ENCODE peak calls at places on chromosomes 16 and 17, in six cellular contexts. O, W, N, U, R and T are unnamed samples.
A peak's percentile ranks its signal among the peaks of the same experiment; 100 is the strongest.

GRCh38 chr16:4499196-4499555 is 23.0 kb downstream of the HMOX2 start:
- DNase-seq in O (no peak), W (no peak), N (no peak), U (no peak), R (no peak), T (no peak)

GRCh38 chr17:17117923-17118322 is 75.7 kb downstream of the MPRIP start:
- DNase-seq in O (no peak), W (no peak), N (no peak), U (no peak), R (no peak), T (no peak)

GRCh38 chr17:869067-869466 is 86.9 kb downstream of the MRM3 start:
- DNase-seq in O (no peak), W (peak; percentile 64), N (peak; percentile 55), U (peak; percentile 33), R (no peak), T (no peak)

GRCh38 chr17:59890720-59891119 is 2.0 kb downstream of the TUBD1 start:
- DNase-seq in O (peak; percentile 48), W (no peak), N (no peak), U (no peak), R (no peak), T (no peak)

GRCh38 chr17:78289004-78289403 is 57.6 kb downstream of the TMEM235 start:
- DNase-seq in O (no peak), W (no peak), N (no peak), U (no peak), R (no peak), T (no peak)

GRCh38 chr16:49524578-49525315 is 151.1 kb downstream of the C16orf78 start:
- DNase-seq in O (no peak), W (peak; percentile 50), N (no peak), U (no peak), R (peak; percentile 92), T (no peak)

GRCh38 chr16:50428116-50428515 is 59.3 kb upstream of the BRD7 start:
- DNase-seq in O (no peak), W (no peak), N (no peak), U (no peak), R (no peak), T (no peak)

GRCh38 chr16:31331141-31331764 is 23.7 kb upstream of the ITGAX start:
- DNase-seq in O (no peak), W (no peak), N (no peak), U (no peak), R (no peak), T (peak; percentile 61)

GRCh38 chr17:30378191-30378796 is 433 bp upstream of the CPD start:
- DNase-seq in O (no peak), W (peak; percentile 42), N (peak; percentile 38), U (peak; percentile 40), R (peak; percentile 58), T (peak; percentile 87)

GRCh38 chr17:13421581-13421980 is 180.1 kb downstream of the HS3ST3A1 start:
- DNase-seq in O (no peak), W (no peak), N (no peak), U (no peak), R (no peak), T (no peak)

GRCh38 chr17:64120159-64120558 is 9.8 kb downstream of the ERN1 start:
- DNase-seq in O (no peak), W (no peak), N (no peak), U (no peak), R (no peak), T (no peak)

GRCh38 chr17:64115043-64115698 is 14.8 kb downstream of the ERN1 start:
- DNase-seq in O (no peak), W (no peak), N (no peak), U (peak; percentile 60), R (no peak), T (peak; percentile 74)

GRCh38 chr17:64112978-64113377 is 17.0 kb downstream of the ERN1 start:
- DNase-seq in O (no peak), W (no peak), N (no peak), U (no peak), R (no peak), T (no peak)

GRCh38 chr17:64118452-64118979 is 11.4 kb downstream of the ERN1 start:
- DNase-seq in O (no peak), W (peak; percentile 43), N (peak; percentile 32), U (peak; percentile 77), R (no peak), T (peak; percentile 74)

DNA sequence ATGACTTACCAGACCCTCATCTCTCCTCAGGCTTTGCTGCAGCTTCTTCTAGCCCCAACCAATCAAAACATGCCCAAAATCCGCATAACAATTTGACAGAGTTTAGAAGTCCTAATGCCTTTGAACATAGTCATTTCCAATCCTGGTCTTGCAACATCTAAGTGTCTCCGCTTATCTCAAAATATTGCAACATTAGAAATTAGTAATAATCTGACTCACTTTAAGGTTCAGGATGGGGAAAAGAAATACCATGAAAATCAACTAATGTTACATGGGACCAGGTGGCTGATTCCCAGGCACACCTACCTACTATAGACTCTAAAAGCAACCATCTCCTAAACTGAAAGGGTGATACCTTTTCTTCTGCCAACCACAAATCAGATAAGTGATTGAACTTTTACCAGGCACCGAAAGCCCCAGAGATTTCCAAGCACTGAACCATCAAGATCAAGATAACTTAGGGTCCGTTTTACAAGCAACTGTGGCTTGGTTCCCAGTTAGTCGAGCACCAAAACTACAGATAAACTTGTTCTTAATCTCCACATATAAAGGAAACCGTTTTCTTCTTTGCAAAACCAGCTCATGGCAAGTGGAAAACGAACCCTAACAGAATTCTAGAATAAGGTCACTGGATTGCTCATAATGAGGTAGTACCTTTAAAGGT is 13.9 kb downstream of the ERN1 start:
- DNase-seq in O (peak; percentile 30), W (no peak), N (no peak), U (peak; percentile 65), R (no peak), T (no peak)
- H3K27ac ChIP-seq in O (peak overlapping the region; percentile 47), W (no peak overlapping the region), N (no peak overlapping the region), U (peak overlapping the region; percentile 77), R (no peak overlapping the region), T (peak overlapping the region; percentile 61)

GRCh38 chr17:77143306-77143705 is 2.5 kb downstream of the SEC14L1 start:
- DNase-seq in O (no peak), W (no peak), N (no peak), U (no peak), R (no peak), T (no peak)

GRCh38 chr17:77142689-77143088 is 1.9 kb downstream of the SEC14L1 start:
- DNase-seq in O (no peak), W (no peak), N (no peak), U (no peak), R (no peak), T (no peak)

GRCh38 chr17:77141846-77142449 is 1.2 kb downstream of the SEC14L1 start:
- DNase-seq in O (no peak), W (no peak), N (no peak), U (no peak), R (no peak), T (no peak)

GRCh38 chr17:77140878-77141767 is at the start of gene SEC14L1:
- DNase-seq in O (no peak), W (peak; percentile 65), N (peak; percentile 42), U (peak; percentile 49), R (peak; percentile 89), T (peak; percentile 46)

GRCh38 chr17:77140166-77140877 is 447 bp upstream of the SEC14L1 start:
- DNase-seq in O (peak; percentile 91), W (peak; percentile 98), N (peak; percentile 100), U (peak; percentile 100), R (peak; percentile 100), T (peak; percentile 100)
- TF ChIP-seq EP300 in O (no peak), W (peak; percentile 23), N (no peak), U (no peak), R (no peak), T (no peak)

GRCh38 chr16:75247249-75247648 is 4.2 kb downstream of the BCAR1 start:
- DNase-seq in O (no peak), W (peak; percentile 33), N (no peak), U (no peak), R (no peak), T (no peak)

GRCh38 chr16:75248142-75248535 is 3.3 kb downstream of the BCAR1 start:
- DNase-seq in O (no peak), W (no peak), N (peak; percentile 52), U (peak; percentile 68), R (no peak), T (no peak)

GRCh38 chr16:75244844-75245758 is 6.3 kb downstream of the BCAR1 start:
- DNase-seq in O (peak; percentile 67), W (peak; percentile 83), N (peak; percentile 74), U (peak; percentile 94), R (peak; percentile 82), T (peak; percentile 91)

GRCh38 chr16:75248536-75249380 is 2.7 kb downstream of the BCAR1 start:
- DNase-seq in O (no peak), W (peak; percentile 35), N (no peak), U (no peak), R (no peak), T (no peak)

DNA sequence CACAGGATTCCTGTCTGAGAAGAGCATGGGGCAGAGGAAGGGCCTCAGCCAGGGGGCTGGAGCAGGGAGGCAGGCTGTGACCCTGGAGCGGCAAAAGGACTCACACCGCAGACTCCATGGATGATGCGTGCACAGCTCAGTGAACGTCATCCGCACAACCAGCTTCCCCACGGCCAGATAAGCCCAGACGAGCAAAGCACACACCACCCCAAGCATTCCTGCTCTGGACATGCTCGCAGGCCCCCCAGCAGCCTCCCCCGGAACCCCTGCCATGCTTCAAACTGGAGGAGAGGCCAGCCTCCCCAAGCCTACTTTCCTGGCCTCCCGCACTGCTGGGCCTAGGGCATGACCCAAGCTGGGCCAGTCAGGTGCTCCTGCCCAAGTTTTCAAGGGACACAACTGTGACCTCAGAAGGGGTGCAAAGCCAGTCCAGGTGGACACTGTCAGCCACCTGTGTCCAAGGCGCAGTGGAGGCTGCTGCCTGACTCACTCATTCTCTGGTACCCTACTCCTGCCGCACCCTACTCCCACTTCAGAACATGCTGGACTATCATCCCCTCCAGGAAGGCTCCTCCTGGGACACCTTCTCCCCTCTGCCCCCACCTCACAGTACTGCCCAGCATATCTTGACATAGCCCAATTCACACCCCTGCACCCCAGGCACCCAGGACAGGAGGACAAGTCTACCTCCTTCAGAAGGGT is 4.8 kb downstream of the BCAR1 start:
- DNase-seq in O (no peak), W (peak; percentile 39), N (no peak), U (no peak), R (no peak), T (no peak)
- H3K27ac ChIP-seq in O (peak overlapping the region; percentile 99), W (peak overlapping the region; percentile 89), N (peak overlapping the region; percentile 95), U (peak overlapping the region; percentile 96), R (peak overlapping the region; percentile 98), T (peak overlapping the region; percentile 91)

DNA sequence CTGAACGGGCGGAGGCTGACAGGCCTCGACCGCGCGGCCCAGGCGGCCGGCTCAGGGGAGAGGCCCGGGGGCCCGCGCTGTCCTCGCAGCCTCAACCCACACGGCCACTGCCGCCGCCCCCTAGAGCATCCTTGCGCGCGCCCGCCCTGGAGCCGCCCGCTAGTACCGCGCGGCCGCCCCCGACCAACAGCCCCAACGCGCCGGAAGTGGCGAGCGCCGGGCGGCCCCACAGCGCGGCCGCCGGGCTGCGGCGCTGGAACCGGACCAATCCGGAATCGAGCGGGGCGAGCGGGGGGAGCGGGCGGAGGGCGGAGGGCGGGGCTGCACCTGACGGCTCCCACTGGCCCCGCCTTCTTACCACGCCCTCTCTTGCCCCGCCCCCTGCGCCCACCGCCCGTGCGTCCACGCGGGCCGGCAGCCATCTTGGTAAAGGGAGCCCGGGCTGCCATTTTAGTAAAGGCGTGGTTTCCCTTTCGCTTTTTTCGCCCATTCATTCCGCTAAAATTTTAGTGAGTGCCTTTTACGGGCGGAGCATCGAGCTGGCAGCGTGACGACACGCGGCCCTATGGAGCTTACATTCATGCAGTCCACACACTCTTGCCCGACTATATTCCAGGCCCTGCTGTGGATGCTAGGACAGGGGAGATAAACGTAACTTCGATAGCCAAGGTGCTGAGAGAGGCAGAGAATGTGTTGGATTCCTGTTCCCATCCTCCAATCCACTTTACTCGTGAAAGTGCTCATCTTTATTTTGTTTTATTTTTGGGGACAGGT is at the start of gene XPO6:
- DNase-seq in O (peak; percentile 69), W (peak; percentile 99), N (peak; percentile 98), U (peak; percentile 98), R (peak; percentile 99), T (peak; percentile 96)
- TF ChIP-seq EP300 in O (no peak), W (no peak), N (no peak), U (no peak), R (no peak), T (no peak)